ENCODE peak calls at places on chromosome 19, in four cellular contexts. One of them, this sample, is unnamed.

GRCh38 chr19:6297202-6297601 is 17.4 kb upstream of the MLLT1 start:
- DNase-seq in HCT116: no peak
- DNase-seq in H1: no peak
- DNase-seq in HepG2: no peak
- DNase-seq in this sample: no peak

GRCh38 chr19:28288850-28289249 is 924.1 kb downstream of the UQCRFS1 start:
- DNase-seq in H1: no peak
- DNase-seq in HepG2: no peak
- DNase-seq in HCT116: no peak
- DNase-seq in this sample: no peak

GRCh38 chr19:41904118-41904870 is 21.3 kb downstream of the ARHGEF1 start:
- DNase-seq in H1: no peak
- DNase-seq in HCT116: no peak
- DNase-seq in HepG2: peak
- DNase-seq in this sample: no peak

GRCh38 chr19:18496167-18496979 is 25.5 kb downstream of the ELL start:
- DNase-seq in H1: no peak
- DNase-seq in HCT116: no peak
- DNase-seq in HepG2: peak
- DNase-seq in this sample: peak

GRCh38 chr19:45922281-45922680 is 7.7 kb upstream of the NANOS2 start:
- DNase-seq in H1: peak
- DNase-seq in HCT116: peak
- DNase-seq in HepG2: peak
- DNase-seq in this sample: no peak

GRCh38 chr19:40822161-40822560 is 23.2 kb downstream of the EGLN2 start:
- DNase-seq in HCT116: no peak
- DNase-seq in HepG2: no peak
- DNase-seq in H1: peak
- DNase-seq in this sample: no peak

GRCh38 chr19:39953915-39954314 is 17.1 kb upstream of the PSMC4 start:
- DNase-seq in HepG2: no peak
- DNase-seq in HCT116: no peak
- DNase-seq in H1: no peak
- DNase-seq in this sample: no peak

GRCh38 chr19:57282011-57282636 is 1.8 kb downstream of the ZNF460 start:
- DNase-seq in HepG2: no peak
- DNase-seq in HCT116: no peak
- DNase-seq in H1: no peak
- DNase-seq in this sample: no peak

GRCh38 chr19:48651682-48652046 is 5.7 kb upstream of the CA11 start:
- DNase-seq in HCT116: no peak
- DNase-seq in HepG2: no peak
- DNase-seq in H1: no peak
- DNase-seq in this sample: no peak

GRCh38 chr19:55633866-55634265 is 6.9 kb upstream of the ZNF580 start:
- DNase-seq in HCT116: no peak
- DNase-seq in HepG2: no peak
- DNase-seq in H1: no peak
- DNase-seq in this sample: no peak

GRCh38 chr19:29660835-29661234 is 4.4 kb upstream of the PLEKHF1 start:
- DNase-seq in HepG2: no peak
- DNase-seq in H1: no peak
- DNase-seq in HCT116: no peak
- DNase-seq in this sample: peak

GRCh38 chr19:17338440-17339078 is 1.2 kb downstream of the GTPBP3 start:
- DNase-seq in H1: no peak
- DNase-seq in HCT116: no peak
- DNase-seq in HepG2: no peak
- DNase-seq in this sample: peak

GRCh38 chr19:39499082-39499642 is 415 bp downstream of the DLL3 start:
- DNase-seq in H1: peak
- DNase-seq in HCT116: no peak
- DNase-seq in HepG2: no peak
- DNase-seq in this sample: no peak

GRCh38 chr19:41409288-41409687 is 11.7 kb downstream of the BCKDHA start:
- DNase-seq in HepG2: peak
- DNase-seq in H1: no peak
- DNase-seq in HCT116: peak
- DNase-seq in this sample: peak

GRCh38 chr19:10007811-10008211 is 2.5 kb downstream of the COL5A3 start:
- DNase-seq in HCT116: no peak
- DNase-seq in H1: no peak
- DNase-seq in HepG2: no peak
- DNase-seq in this sample: no peak

GRCh38 chr19:49984491-49984890 is 23.5 kb upstream of the SIGLEC11 start:
- DNase-seq in HCT116: no peak
- DNase-seq in HepG2: no peak
- DNase-seq in H1: no peak
- DNase-seq in this sample: no peak

GRCh38 chr19:45860359-45861259 is 2.3 kb downstream of the SYMPK start:
- DNase-seq in HCT116: no peak
- DNase-seq in HepG2: no peak
- DNase-seq in H1: no peak
- DNase-seq in this sample: no peak

GRCh38 chr19:28627669-28628068 is 585.3 kb downstream of the UQCRFS1 start:
- DNase-seq in H1: no peak
- DNase-seq in HepG2: no peak
- DNase-seq in HCT116: no peak
- DNase-seq in this sample: no peak

GRCh38 chr19:46902402-46902766 is 41.6 kb downstream of the ARHGAP35 start:
- DNase-seq in HepG2: no peak
- DNase-seq in HCT116: peak
- DNase-seq in H1: no peak
- DNase-seq in this sample: no peak

GRCh38 chr19:51726049-51726448 is 2.3 kb upstream of the HAS1 start:
- DNase-seq in H1: no peak
- DNase-seq in HepG2: no peak
- DNase-seq in HCT116: no peak
- DNase-seq in this sample: peak

GRCh38 chr19:54473071-54473941 is at the start of gene CDC42EP5:
- DNase-seq in H1: no peak
- DNase-seq in HepG2: no peak
- DNase-seq in HCT116: no peak
- DNase-seq in this sample: peak
- H3K4me3 ChIP-seq in H1: no peak
- H3K4me3 ChIP-seq in HepG2: peak
- H3K4me3 ChIP-seq in HCT116: no peak
- H3K4me3 ChIP-seq in this sample: no peak

DNA sequence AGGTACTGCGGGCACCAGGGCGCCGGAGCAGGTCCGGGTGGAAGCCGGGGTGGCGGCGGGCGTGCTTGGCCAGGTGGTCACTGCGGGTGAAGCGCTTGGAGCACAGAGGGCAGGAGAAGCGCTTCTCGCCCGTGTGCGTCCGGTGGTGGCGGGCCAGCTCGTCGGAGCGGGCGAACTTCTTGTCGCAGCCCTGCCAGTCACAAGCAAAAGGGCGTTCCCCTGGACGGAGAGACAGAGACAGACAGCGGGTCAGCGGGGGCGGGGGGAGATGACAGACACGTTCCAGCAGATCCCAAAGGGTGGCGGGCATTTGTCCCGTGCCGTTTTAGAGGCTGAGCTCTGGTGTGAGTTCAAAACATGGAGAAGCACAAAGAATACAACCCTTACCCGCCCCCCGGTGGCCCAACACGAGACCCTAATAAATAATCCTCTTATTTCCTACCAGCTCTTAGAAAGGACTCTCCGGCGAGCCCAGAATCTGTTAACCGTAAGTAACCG is 6.3 kb upstream of the REXO1 start:
- DNase-seq in HCT116: no peak
- DNase-seq in H1: no peak
- DNase-seq in HepG2: no peak
- DNase-seq in this sample: peak
- TF ChIP-seq YY1 in HCT116: no peak
- TF ChIP-seq YY1 in H1: no peak
- TF ChIP-seq YY1 in HepG2: no peak
- TF ChIP-seq YY1 in this sample: peak

GRCh38 chr19:3762130-3762473 is 380 bp upstream of the MRPL54 start:
- DNase-seq in HepG2: no peak
- DNase-seq in HCT116: no peak
- DNase-seq in H1: no peak
- DNase-seq in this sample: no peak
- H3K4me2 ChIP-seq in HepG2: peak
- H3K4me2 ChIP-seq in HCT116: peak
- H3K4me2 ChIP-seq in H1: peak
- H3K4me2 ChIP-seq in this sample: peak

GRCh38 chr19:11338164-11338563 is 1.3 kb downstream of the RAB3D start:
- DNase-seq in H1: no peak
- DNase-seq in HepG2: no peak
- DNase-seq in HCT116: no peak
- DNase-seq in this sample: no peak
- H3K4me3 ChIP-seq in H1: no peak
- H3K4me3 ChIP-seq in HepG2: peak
- H3K4me3 ChIP-seq in HCT116: no peak
- H3K4me3 ChIP-seq in this sample: no peak

DNA sequence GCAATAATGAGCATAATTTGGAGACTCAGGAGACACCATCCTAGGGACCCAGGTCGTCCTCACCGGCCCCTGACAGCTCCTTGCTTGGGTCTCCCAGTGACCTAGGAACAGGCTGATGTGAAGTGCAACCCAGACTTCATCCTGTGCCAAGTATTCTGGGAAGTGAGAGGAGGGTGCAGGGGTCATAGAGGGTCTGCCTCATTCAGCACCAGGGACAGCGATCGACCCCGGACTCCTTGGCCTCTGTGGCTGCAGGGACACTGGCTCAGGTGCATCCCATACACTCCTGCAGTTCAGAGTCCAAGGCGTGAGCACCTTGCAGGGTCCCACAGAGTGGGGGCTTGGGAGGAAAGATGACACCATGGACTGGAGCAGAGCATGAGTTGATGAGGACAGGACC is 10.0 kb upstream of the OR10H2 start:
- DNase-seq in H1: no peak
- DNase-seq in HepG2: no peak
- DNase-seq in HCT116: no peak
- DNase-seq in this sample: no peak
- TF ChIP-seq YY1 in H1: no peak
- TF ChIP-seq YY1 in HepG2: no peak
- TF ChIP-seq YY1 in HCT116: no peak
- TF ChIP-seq YY1 in this sample: no peak

This sample was measured in K562.